ENCODE peak calls at places on chromosomes 12 and 14, in seven cellular contexts. T is fibroblast of mammary gland, J is PC-3, A is left cardiac atrium, I is activated T-helper 1 cell treated with Interleukin-2 at 50 U/mL for 16 hours, E is HTR-8/SVneo, H is neural crest cell. B is an unnamed sample.

GRCh38 chr14:58078068-58078467 is 73.9 kb downstream of the ARMH4 start:
- DNase-seq in T (peak; percentile 59), J (peak; percentile 54), A (no peak), I (no peak), E (peak; percentile 78), H (no peak), B (no peak)

GRCh38 chr14:95121911-95122696 is 35.2 kb downstream of the DICER1 start:
- DNase-seq in T (no peak), J (peak; percentile 28), A (no peak), I (no peak), E (no peak), H (no peak), B (no peak)

GRCh38 chr12:83016226-83016835 is 329.6 kb downstream of the TMTC2 start:
- DNase-seq in T (peak; percentile 93), J (peak; percentile 93), A (peak; percentile 42), I (no peak), E (no peak), H (no peak), B (no peak)

GRCh38 chr12:42332301-42332894 is 6.4 kb downstream of the PPHLN1 start:
- DNase-seq in T (peak; percentile 60), J (peak; percentile 67), A (no peak), I (no peak), E (peak; percentile 57), H (no peak), B (peak; percentile 19)

GRCh38 chr12:108312885-108313203 is 26.3 kb downstream of the CMKLR1 start:
- DNase-seq in T (no peak), J (no peak), A (peak; percentile 76), I (no peak), E (peak; percentile 21), H (no peak), B (no peak)

GRCh38 chr12:27333311-27334009 is 824 bp downstream of the BMAL2 start:
- DNase-seq in T (no peak), J (peak; percentile 46), A (peak; percentile 29), I (no peak), E (no peak), H (peak; percentile 10), B (no peak)

GRCh38 chr12:47949441-47950341 is 13.7 kb upstream of the TMEM106C start:
- DNase-seq in T (peak; percentile 77), J (peak; percentile 86), A (peak; percentile 87), I (no peak), E (peak; percentile 88), H (peak; percentile 72), B (peak; percentile 21)

GRCh38 chr14:74488788-74489397 is 4.2 kb downstream of the NPC2 start:
- DNase-seq in T (peak; percentile 80), J (peak; percentile 93), A (no peak), I (no peak), E (peak; percentile 71), H (no peak), B (no peak)

GRCh38 chr14:22002860-22003284 is 329.3 kb upstream of the OR4E1 start:
- DNase-seq in T (no peak), J (peak; percentile 29), A (peak; percentile 32), I (peak; percentile 54), E (no peak), H (peak; percentile 8), B (no peak)

GRCh38 chr14:28695109-28695508 is 71.5 kb upstream of the FOXG1 start:
- DNase-seq in T (no peak), J (no peak), A (no peak), I (no peak), E (no peak), H (no peak), B (no peak)

GRCh38 chr12:124321040-124321481 is 26.2 kb downstream of the RFLNA start:
- DNase-seq in T (peak; percentile 43), J (peak; percentile 81), A (peak; percentile 71), I (peak; percentile 26), E (peak; percentile 67), H (peak; percentile 74), B (no peak)

GRCh38 chr14:90060312-90060964 is 1.4 kb upstream of the KCNK13 start:
- DNase-seq in T (peak; percentile 27), J (peak; percentile 65), A (peak; percentile 53), I (no peak), E (peak; percentile 43), H (peak; percentile 43), B (no peak)

GRCh38 chr12:1201886-1202285 is 210.9 kb downstream of the ERC1 start:
- DNase-seq in T (no peak), J (no peak), A (no peak), I (no peak), E (no peak), H (no peak), B (no peak)

GRCh38 chr12:94558612-94559011 is 91.7 kb downstream of the TMCC3 start:
- DNase-seq in T (no peak), J (no peak), A (no peak), I (no peak), E (no peak), H (no peak), B (no peak)

GRCh38 chr14:34424488-34424887 is 37.6 kb downstream of the SPTSSA start:
- DNase-seq in T (no peak), J (no peak), A (no peak), I (no peak), E (no peak), H (no peak), B (no peak)

GRCh38 chr12:107236824-107237467 is 143.6 kb upstream of the CRY1 start:
- DNase-seq in T (no peak), J (peak; percentile 89), A (no peak), I (no peak), E (peak; percentile 43), H (no peak), B (no peak)

GRCh38 chr12:94973202-94973601 is 30.3 kb downstream of the NDUFA12 start:
- DNase-seq in T (no peak), J (no peak), A (no peak), I (no peak), E (peak; percentile 22), H (no peak), B (no peak)

GRCh38 chr12:96710127-96710745 is 196.8 kb upstream of the NEDD1 start:
- DNase-seq in T (no peak), J (peak; percentile 63), A (no peak), I (no peak), E (peak; percentile 14), H (no peak), B (peak; percentile 54)

GRCh38 chr14:24829862-24830261 is 195.9 kb upstream of the GZMB start:
- DNase-seq in T (no peak), J (no peak), A (no peak), I (no peak), E (no peak), H (no peak), B (no peak)

GRCh38 chr14:74179775-74180354 is 59.4 kb upstream of the VSX2 start:
- DNase-seq in T (no peak), J (no peak), A (no peak), I (no peak), E (no peak), H (no peak), B (peak; percentile 9)

GRCh38 chr14:75059642-75060041 is 4.2 kb downstream of the ACYP1 start:
- DNase-seq in T (no peak), J (peak; percentile 33), A (no peak), I (no peak), E (no peak), H (no peak), B (no peak)

GRCh38 chr14:99647407-99647806 is 2.5 kb downstream of the HHIPL1 start:
- DNase-seq in T (peak; percentile 25), J (no peak), A (peak; percentile 38), I (no peak), E (no peak), H (no peak), B (no peak)

GRCh38 chr14:91399868-91400640 is 17.6 kb downstream of the CCDC88C start:
- DNase-seq in T (no peak), J (no peak), A (no peak), I (no peak), E (no peak), H (no peak), B (no peak)

B was measured in NCI-H2029 treated with DMSO at 0.1 percent for 48 hours.